ENCODE peak calls at places on chromosomes 5 and 9, in four cellular contexts. E, T, O and U are unnamed samples.

GRCh38 chr5:77935516-77936364 is 159.6 kb upstream of the TBCA start:
- DNase-seq in E (no peak), T (no peak), O (peak), U (peak)

GRCh38 chr5:100898504-100899346 is 4.4 kb downstream of the ST8SIA4 start:
- DNase-seq in E (no peak), T (no peak), O (no peak), U (peak)

GRCh38 chr5:64015824-64016223 is 53.6 kb upstream of the HTR1A start:
- DNase-seq in E (no peak), T (no peak), O (no peak), U (no peak)

GRCh38 chr9:115250646-115251045 is 132.7 kb upstream of the TNC start:
- DNase-seq in E (no peak), T (no peak), O (no peak), U (no peak)

GRCh38 chr9:127347831-127348699 is 48.9 kb upstream of the SLC2A8 start:
- DNase-seq in E (peak), T (peak), O (no peak), U (peak)

GRCh38 chr9:19023078-19023477 is 9.9 kb downstream of the SAXO1 start:
- DNase-seq in E (no peak), T (no peak), O (no peak), U (no peak)

GRCh38 chr5:54676466-54676865 is 158.9 kb downstream of the SNX18 start:
- DNase-seq in E (no peak), T (no peak), O (no peak), U (no peak)

GRCh38 chr9:79565245-79565644 is 6.5 kb upstream of the TLE4 start:
- DNase-seq in E (no peak), T (no peak), O (peak), U (no peak)

GRCh38 chr9:18056993-18057369 is 417.0 kb upstream of the ADAMTSL1 start:
- DNase-seq in E (no peak), T (no peak), O (peak), U (no peak)

DNA sequence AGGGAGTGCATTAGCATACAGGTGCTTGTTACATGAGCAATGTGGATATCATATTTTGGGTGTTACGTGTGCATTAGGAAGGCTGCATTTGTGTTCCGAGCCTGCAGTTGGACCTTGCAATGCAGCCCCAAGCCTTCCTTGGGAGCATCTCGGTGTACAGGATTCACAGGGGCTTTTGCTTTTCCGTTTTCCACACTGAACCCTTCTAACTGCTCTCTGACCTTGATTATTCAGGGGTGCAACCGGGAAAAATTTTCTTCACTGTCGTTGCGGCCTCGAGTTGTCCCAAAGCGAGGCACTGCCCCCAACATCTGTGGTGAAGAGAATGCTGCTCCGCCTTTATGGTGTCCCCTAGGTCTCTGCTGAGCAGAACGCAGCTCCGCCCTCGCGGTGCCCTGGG is 80.1 kb upstream of the PLEKHG4B start:
- DNase-seq in E (peak), T (no peak), O (no peak), U (peak)
- TF ChIP-seq MYC in E (no peak), T (no peak), O (no peak), U (no peak)

DNA sequence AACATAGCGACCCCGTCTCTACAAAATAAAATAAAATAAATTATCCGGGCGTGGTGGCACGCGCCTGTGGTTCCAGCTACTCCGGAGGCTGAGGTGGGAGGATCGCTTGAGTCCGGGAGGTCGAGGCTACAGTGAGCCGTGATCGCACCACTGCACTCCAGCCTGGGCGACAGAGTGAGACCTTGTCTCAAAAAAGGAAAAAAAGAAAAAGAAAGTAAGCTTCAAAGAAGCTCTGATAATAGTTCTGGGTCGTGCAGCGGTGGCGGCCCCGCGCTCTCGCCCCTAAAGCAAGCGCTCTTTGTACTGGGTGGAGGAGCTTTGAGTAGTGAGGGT is 6.8 kb downstream of the TLX3 start:
- DNase-seq in E (no peak), T (no peak), O (no peak), U (no peak)
- TF ChIP-seq MYC in E (no peak), T (no peak), O (no peak), U (no peak)

DNA sequence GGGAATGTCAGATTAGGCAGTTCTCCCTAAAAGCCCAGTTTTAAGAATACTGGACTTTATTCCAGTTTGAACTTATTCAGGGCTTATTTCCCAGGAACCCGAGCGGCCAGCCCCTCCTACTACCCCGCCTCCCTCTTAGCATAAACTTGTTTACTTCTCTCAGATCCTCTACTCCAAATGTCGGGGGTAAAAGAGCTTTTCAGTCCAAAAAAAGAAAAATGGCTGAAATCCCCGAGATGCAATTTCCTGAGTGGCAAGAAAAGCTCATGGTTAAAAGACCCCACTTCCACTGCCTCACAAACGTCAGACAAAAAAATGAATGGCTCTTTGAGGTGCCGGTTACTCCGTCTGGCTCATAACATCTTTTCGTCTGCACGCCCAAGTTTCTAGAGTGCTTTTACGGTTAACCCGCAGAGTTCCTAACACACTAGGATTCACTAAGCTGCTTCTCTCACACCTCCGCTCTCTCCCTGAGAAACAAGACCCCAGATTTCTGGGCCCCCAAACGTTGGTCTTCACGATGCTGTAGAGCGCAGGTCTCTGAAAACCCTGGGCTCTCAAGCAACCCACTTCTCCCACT is 404 bp downstream of the BRD8 start:
- DNase-seq in E (peak), T (peak), O (no peak), U (peak)
- TF ChIP-seq MYC in E (no peak), T (no peak), O (no peak), U (no peak)

GRCh38 chr9:120707170-120707569 is 7.1 kb downstream of the MEGF9 start:
- DNase-seq in E (no peak), T (no peak), O (no peak), U (no peak)

GRCh38 chr9:120711354-120711753 is 2.9 kb downstream of the MEGF9 start:
- DNase-seq in E (peak), T (no peak), O (no peak), U (no peak)

GRCh38 chr9:120711841-120712538 is 2.3 kb downstream of the MEGF9 start:
- DNase-seq in E (peak), T (no peak), O (no peak), U (no peak)

GRCh38 chr9:120710110-120710981 is 3.9 kb downstream of the MEGF9 start:
- DNase-seq in E (peak), T (peak), O (no peak), U (peak)

GRCh38 chr9:120708526-120709224 is 5.6 kb downstream of the MEGF9 start:
- DNase-seq in E (no peak), T (no peak), O (no peak), U (no peak)
- TF ChIP-seq MYC in E (no peak), T (no peak), O (no peak), U (no peak)

DNA sequence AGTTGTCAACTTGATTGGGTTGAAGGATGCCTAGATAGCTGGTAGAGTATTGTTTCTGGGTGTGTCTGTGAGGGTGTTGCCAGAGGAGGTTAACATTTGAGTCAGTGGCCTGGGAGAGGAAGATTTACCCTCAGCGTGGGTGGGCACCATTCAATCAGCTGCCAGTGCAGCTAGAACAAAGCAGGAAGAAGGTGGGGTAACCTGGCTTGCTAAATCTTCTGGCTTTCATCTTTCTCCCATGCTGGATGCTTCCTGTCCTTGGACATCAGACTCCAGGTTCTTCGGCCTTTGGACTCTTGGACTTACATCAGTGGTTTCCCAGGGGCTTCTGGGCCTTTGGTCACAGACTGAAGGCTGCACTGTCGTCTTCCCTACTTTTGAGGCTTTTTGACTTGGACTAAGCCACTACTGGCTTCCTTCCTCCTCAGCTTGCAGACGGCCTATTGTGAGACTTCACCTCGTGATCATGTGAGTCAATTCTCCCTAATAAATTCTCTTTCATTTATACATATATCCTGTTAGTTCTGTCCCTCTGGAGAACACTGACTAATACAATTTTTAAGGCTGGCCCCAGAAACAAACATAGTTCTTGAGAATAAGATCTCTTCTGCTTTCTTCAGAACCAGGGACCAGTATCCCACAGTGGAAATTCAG is 38.1 kb downstream of the PBX3 start:
- DNase-seq in E (no peak), T (peak), O (no peak), U (no peak)
- TF ChIP-seq MYC in E (no peak), T (no peak), O (no peak), U (no peak)

GRCh38 chr9:92607773-92608172 is 62.2 kb downstream of the IPPK start:
- DNase-seq in E (no peak), T (peak), O (no peak), U (no peak)
- TF ChIP-seq MYC in E (no peak), T (no peak), O (no peak), U (no peak)

GRCh38 chr9:136020671-136021070 is 59.5 kb upstream of the UBAC1 start:
- DNase-seq in E (no peak), T (no peak), O (no peak), U (no peak)

GRCh38 chr9:136021891-136022681 is 60.9 kb upstream of the UBAC1 start:
- DNase-seq in E (no peak), T (no peak), O (no peak), U (no peak)

GRCh38 chr9:136022731-136023400 is 61.7 kb upstream of the UBAC1 start:
- DNase-seq in E (no peak), T (no peak), O (no peak), U (no peak)

GRCh38 chr9:136020206-136020605 is 59.0 kb upstream of the UBAC1 start:
- DNase-seq in E (no peak), T (no peak), O (no peak), U (no peak)

DNA sequence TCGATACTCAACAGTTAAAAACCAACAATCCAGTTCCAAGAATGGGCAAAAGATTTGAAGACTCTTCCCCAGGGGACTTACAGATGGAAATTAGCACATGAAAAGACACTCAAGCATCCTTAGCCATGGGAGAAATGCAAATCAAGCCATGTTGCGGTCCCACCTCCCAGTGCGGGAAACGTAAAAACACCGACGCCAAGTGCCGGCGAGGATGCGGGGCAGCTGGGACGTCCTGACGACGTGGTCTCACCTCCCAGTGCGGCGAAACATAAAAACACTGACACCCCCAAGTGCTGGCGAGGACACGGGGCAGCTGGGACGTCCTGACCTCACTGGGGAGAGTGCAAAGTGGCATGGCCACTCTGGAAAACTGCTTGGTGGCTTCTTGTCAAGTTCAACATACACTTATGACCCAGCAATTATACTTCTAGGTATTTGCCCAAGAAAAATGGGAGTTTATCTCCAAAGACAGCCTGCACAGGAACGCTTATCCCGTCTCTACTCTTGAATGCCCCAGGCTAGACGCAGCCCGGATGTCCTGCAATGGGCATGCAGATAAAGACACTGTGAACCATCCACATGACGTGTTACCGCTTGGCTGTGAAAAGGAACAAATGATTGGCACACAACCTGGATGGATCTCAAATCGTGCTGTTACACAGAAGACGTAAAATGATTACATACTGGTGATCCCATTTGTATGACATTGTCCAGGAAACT is 60.2 kb upstream of the UBAC1 start:
- DNase-seq in E (no peak), T (no peak), O (no peak), U (no peak)
- TF ChIP-seq MYC in E (no peak), T (no peak), O (no peak), U (no peak)

GRCh38 chr5:35717718-35718117 is 100.1 kb downstream of the SPEF2 start:
- DNase-seq in E (no peak), T (no peak), O (no peak), U (no peak)
- TF ChIP-seq MYC in E (no peak), T (no peak), O (no peak), U (no peak)